ENCODE peak calls at places on chromosome 14, in six cellular contexts. One of them, this sample, is unnamed. For H3K36me3, the result is how much of the 10 kb centered on the place peaks cover.

GRCh38 chr14:104592785-104593184 is 11.8 kb downstream of the TMEM179 start:
- DNase-seq in heart left ventricle: no peak
- DNase-seq in CD4-positive, CD25-positive, alpha-beta regulatory T cell: no peak
- DNase-seq in CD8-positive, alpha-beta T cell: no peak
- DNase-seq in mucosa of descending colon: peak
- DNase-seq in astrocyte: no peak
- DNase-seq in this sample: no peak

GRCh38 chr14:20855652-20856291 is 35.4 kb upstream of the RNASE3 start:
- DNase-seq in CD8-positive, alpha-beta T cell: peak
- DNase-seq in CD4-positive, CD25-positive, alpha-beta regulatory T cell: peak
- DNase-seq in mucosa of descending colon: peak
- DNase-seq in astrocyte: peak
- DNase-seq in heart left ventricle: peak
- DNase-seq in this sample: no peak

GRCh38 chr14:84421611-84422010 is 1108.3 kb upstream of the FLRT2 start:
- DNase-seq in heart left ventricle: no peak
- DNase-seq in CD4-positive, CD25-positive, alpha-beta regulatory T cell: no peak
- DNase-seq in astrocyte: no peak
- DNase-seq in CD8-positive, alpha-beta T cell: no peak
- DNase-seq in mucosa of descending colon: no peak
- DNase-seq in this sample: no peak

GRCh38 chr14:24693941-24694507 is 60.0 kb upstream of the GZMB start:
- DNase-seq in CD4-positive, CD25-positive, alpha-beta regulatory T cell: no peak
- DNase-seq in mucosa of descending colon: no peak
- DNase-seq in heart left ventricle: no peak
- DNase-seq in CD8-positive, alpha-beta T cell: no peak
- DNase-seq in astrocyte: no peak
- DNase-seq in this sample: no peak

GRCh38 chr14:87994974-87995373 is 2.0 kb upstream of the GALC start:
- DNase-seq in CD4-positive, CD25-positive, alpha-beta regulatory T cell: peak
- DNase-seq in astrocyte: peak
- DNase-seq in heart left ventricle: no peak
- DNase-seq in mucosa of descending colon: no peak
- DNase-seq in CD8-positive, alpha-beta T cell: no peak
- DNase-seq in this sample: no peak

GRCh38 chr14:104913413-104913812 is 11.3 kb upstream of the PLD4 start:
- DNase-seq in CD4-positive, CD25-positive, alpha-beta regulatory T cell: no peak
- DNase-seq in mucosa of descending colon: no peak
- DNase-seq in astrocyte: no peak
- DNase-seq in heart left ventricle: no peak
- DNase-seq in CD8-positive, alpha-beta T cell: no peak
- DNase-seq in this sample: no peak

GRCh38 chr14:21455592-21455911 is 371 bp downstream of the CHD8 start:
- DNase-seq in astrocyte: no peak
- DNase-seq in CD8-positive, alpha-beta T cell: no peak
- DNase-seq in heart left ventricle: no peak
- DNase-seq in mucosa of descending colon: no peak
- DNase-seq in CD4-positive, CD25-positive, alpha-beta regulatory T cell: no peak
- DNase-seq in this sample: no peak

GRCh38 chr14:34710006-34710405 is 4.4 kb downstream of the CFL2 start:
- DNase-seq in CD8-positive, alpha-beta T cell: no peak
- DNase-seq in heart left ventricle: no peak
- DNase-seq in CD4-positive, CD25-positive, alpha-beta regulatory T cell: no peak
- DNase-seq in astrocyte: no peak
- DNase-seq in mucosa of descending colon: no peak
- DNase-seq in this sample: no peak

GRCh38 chr14:104771374-104771773 is 18.4 kb downstream of the SIVA1 start:
- DNase-seq in mucosa of descending colon: no peak
- DNase-seq in heart left ventricle: no peak
- DNase-seq in astrocyte: no peak
- DNase-seq in CD8-positive, alpha-beta T cell: no peak
- DNase-seq in CD4-positive, CD25-positive, alpha-beta regulatory T cell: no peak
- DNase-seq in this sample: no peak

GRCh38 chr14:80958258-80958657 is 2.8 kb downstream of the TSHR start:
- DNase-seq in heart left ventricle: no peak
- DNase-seq in mucosa of descending colon: no peak
- DNase-seq in CD8-positive, alpha-beta T cell: no peak
- DNase-seq in astrocyte: no peak
- DNase-seq in CD4-positive, CD25-positive, alpha-beta regulatory T cell: peak
- DNase-seq in this sample: no peak

GRCh38 chr14:21933681-21934080 is 260.1 kb upstream of the OR4E1 start:
- DNase-seq in CD8-positive, alpha-beta T cell: no peak
- DNase-seq in heart left ventricle: no peak
- DNase-seq in CD4-positive, CD25-positive, alpha-beta regulatory T cell: no peak
- DNase-seq in mucosa of descending colon: no peak
- DNase-seq in astrocyte: no peak
- DNase-seq in this sample: no peak

GRCh38 chr14:99884834-99885648 is 91.8 kb downstream of the EML1 start:
- DNase-seq in mucosa of descending colon: no peak
- DNase-seq in CD8-positive, alpha-beta T cell: peak
- DNase-seq in heart left ventricle: no peak
- DNase-seq in CD4-positive, CD25-positive, alpha-beta regulatory T cell: peak
- DNase-seq in astrocyte: peak
- DNase-seq in this sample: no peak

GRCh38 chr14:20302042-20302761 is 3.5 kb downstream of the TTC5 start:
- DNase-seq in CD8-positive, alpha-beta T cell: no peak
- DNase-seq in heart left ventricle: no peak
- DNase-seq in mucosa of descending colon: no peak
- DNase-seq in astrocyte: peak
- DNase-seq in CD4-positive, CD25-positive, alpha-beta regulatory T cell: no peak
- DNase-seq in this sample: peak

GRCh38 chr14:20711275-20712069 is 22.9 kb downstream of the ANG start:
- DNase-seq in astrocyte: no peak
- DNase-seq in CD8-positive, alpha-beta T cell: no peak
- DNase-seq in heart left ventricle: no peak
- DNase-seq in CD4-positive, CD25-positive, alpha-beta regulatory T cell: no peak
- DNase-seq in mucosa of descending colon: no peak
- DNase-seq in this sample: no peak

GRCh38 chr14:64459737-64460136 is 5.6 kb upstream of the AKAP5 start:
- DNase-seq in CD8-positive, alpha-beta T cell: no peak
- DNase-seq in mucosa of descending colon: no peak
- DNase-seq in CD4-positive, CD25-positive, alpha-beta regulatory T cell: no peak
- DNase-seq in heart left ventricle: no peak
- DNase-seq in astrocyte: no peak
- DNase-seq in this sample: no peak

GRCh38 chr14:64450255-64450654 is 15.0 kb upstream of the AKAP5 start:
- DNase-seq in astrocyte: no peak
- DNase-seq in CD8-positive, alpha-beta T cell: no peak
- DNase-seq in mucosa of descending colon: no peak
- DNase-seq in heart left ventricle: no peak
- DNase-seq in CD4-positive, CD25-positive, alpha-beta regulatory T cell: no peak
- DNase-seq in this sample: no peak

GRCh38 chr14:64454671-64455070 is 10.6 kb upstream of the AKAP5 start:
- DNase-seq in mucosa of descending colon: no peak
- DNase-seq in CD8-positive, alpha-beta T cell: no peak
- DNase-seq in astrocyte: no peak
- DNase-seq in CD4-positive, CD25-positive, alpha-beta regulatory T cell: no peak
- DNase-seq in heart left ventricle: no peak
- DNase-seq in this sample: no peak
- H3K36me3 ChIP-seq in mucosa of descending colon: under half
- H3K36me3 ChIP-seq in CD8-positive, alpha-beta T cell: under half
- H3K36me3 ChIP-seq in astrocyte: under half
- H3K36me3 ChIP-seq in CD4-positive, CD25-positive, alpha-beta regulatory T cell: under half
- H3K36me3 ChIP-seq in heart left ventricle: half or more
- H3K36me3 ChIP-seq in this sample: under half

GRCh38 chr14:71524321-71524982 is 407.8 kb upstream of the RGS6 start:
- DNase-seq in mucosa of descending colon: no peak
- DNase-seq in CD4-positive, CD25-positive, alpha-beta regulatory T cell: no peak
- DNase-seq in CD8-positive, alpha-beta T cell: no peak
- DNase-seq in heart left ventricle: no peak
- DNase-seq in astrocyte: no peak
- DNase-seq in this sample: no peak

GRCh38 chr14:71523630-71524320 is 408.5 kb upstream of the RGS6 start:
- DNase-seq in CD4-positive, CD25-positive, alpha-beta regulatory T cell: no peak
- DNase-seq in CD8-positive, alpha-beta T cell: no peak
- DNase-seq in astrocyte: no peak
- DNase-seq in heart left ventricle: no peak
- DNase-seq in mucosa of descending colon: no peak
- DNase-seq in this sample: no peak

GRCh38 chr14:71525663-71526246 is 406.5 kb upstream of the RGS6 start:
- DNase-seq in astrocyte: no peak
- DNase-seq in mucosa of descending colon: no peak
- DNase-seq in CD4-positive, CD25-positive, alpha-beta regulatory T cell: no peak
- DNase-seq in heart left ventricle: no peak
- DNase-seq in CD8-positive, alpha-beta T cell: no peak
- DNase-seq in this sample: no peak

GRCh38 chr14:71527807-71528206 is 404.4 kb upstream of the RGS6 start:
- DNase-seq in astrocyte: peak
- DNase-seq in CD4-positive, CD25-positive, alpha-beta regulatory T cell: no peak
- DNase-seq in mucosa of descending colon: no peak
- DNase-seq in CD8-positive, alpha-beta T cell: no peak
- DNase-seq in heart left ventricle: no peak
- DNase-seq in this sample: no peak

GRCh38 chr14:71526388-71526787 is 405.8 kb upstream of the RGS6 start:
- DNase-seq in mucosa of descending colon: no peak
- DNase-seq in heart left ventricle: no peak
- DNase-seq in CD4-positive, CD25-positive, alpha-beta regulatory T cell: no peak
- DNase-seq in CD8-positive, alpha-beta T cell: no peak
- DNase-seq in astrocyte: no peak
- DNase-seq in this sample: no peak
- H3K36me3 ChIP-seq in mucosa of descending colon: under half
- H3K36me3 ChIP-seq in heart left ventricle: under half
- H3K36me3 ChIP-seq in CD4-positive, CD25-positive, alpha-beta regulatory T cell: under half
- H3K36me3 ChIP-seq in CD8-positive, alpha-beta T cell: under half
- H3K36me3 ChIP-seq in astrocyte: under half
- H3K36me3 ChIP-seq in this sample: under half

DNA sequence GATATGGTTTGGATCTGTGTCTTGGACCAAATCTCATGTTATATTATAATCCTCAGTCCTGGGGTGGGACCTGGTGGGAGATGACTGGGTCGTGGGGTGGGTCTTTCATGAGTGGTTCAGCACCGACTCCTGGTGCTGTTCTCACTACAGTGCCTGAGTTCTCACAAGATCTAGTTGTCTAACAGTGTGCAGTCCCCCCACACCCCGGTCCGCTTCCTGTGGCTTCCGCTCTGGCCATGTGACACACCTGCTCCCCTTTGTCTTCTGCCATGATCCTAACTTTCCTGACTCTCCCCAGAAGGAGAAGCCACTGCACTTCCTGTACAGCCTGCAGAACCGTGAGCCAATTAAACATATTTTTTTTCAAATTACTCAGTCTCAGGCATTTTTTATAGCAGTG is 1262.2 kb downstream of the TMEM121 start:
- DNase-seq in CD4-positive, CD25-positive, alpha-beta regulatory T cell: no peak
- DNase-seq in heart left ventricle: no peak
- DNase-seq in mucosa of descending colon: no peak
- DNase-seq in CD8-positive, alpha-beta T cell: no peak
- DNase-seq in astrocyte: no peak
- DNase-seq in this sample: no peak
- H3K36me3 ChIP-seq in CD4-positive, CD25-positive, alpha-beta regulatory T cell: under half
- H3K36me3 ChIP-seq in heart left ventricle: under half
- H3K36me3 ChIP-seq in mucosa of descending colon: under half
- H3K36me3 ChIP-seq in CD8-positive, alpha-beta T cell: under half
- H3K36me3 ChIP-seq in astrocyte: under half
- H3K36me3 ChIP-seq in this sample: under half

DNA sequence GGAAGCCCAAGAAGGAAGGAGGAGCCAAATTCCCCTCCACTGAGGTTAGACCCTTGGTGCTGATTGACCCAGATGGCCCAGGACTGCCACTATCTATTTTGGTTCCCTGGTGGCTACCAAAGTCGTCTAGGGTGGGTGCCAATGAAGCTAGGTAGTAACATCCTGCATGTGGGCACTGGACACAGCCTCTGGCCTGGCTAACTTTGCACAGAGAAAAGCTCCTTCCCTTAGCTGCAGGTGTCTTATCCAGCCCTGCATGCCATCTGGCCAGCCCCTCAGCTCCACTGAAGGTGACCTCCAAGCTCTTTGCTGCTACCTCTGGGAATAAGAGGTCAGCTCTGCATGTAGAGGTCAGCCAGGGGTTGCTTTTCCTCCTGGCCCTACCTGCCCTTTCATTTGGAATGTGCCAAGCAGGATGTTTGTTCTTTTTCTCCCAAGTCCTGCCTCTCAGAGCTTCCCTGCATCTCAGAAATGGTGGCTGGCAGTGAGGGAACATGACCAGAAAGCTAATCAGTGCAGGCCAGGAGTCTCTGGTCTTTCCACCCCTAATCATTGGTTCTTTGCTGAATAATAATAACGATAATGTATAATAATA is 34.0 kb downstream of the JDP2 start:
- DNase-seq in CD4-positive, CD25-positive, alpha-beta regulatory T cell: no peak
- DNase-seq in heart left ventricle: no peak
- DNase-seq in mucosa of descending colon: no peak
- DNase-seq in astrocyte: no peak
- DNase-seq in CD8-positive, alpha-beta T cell: no peak
- DNase-seq in this sample: no peak
- H3K36me3 ChIP-seq in CD4-positive, CD25-positive, alpha-beta regulatory T cell: under half
- H3K36me3 ChIP-seq in heart left ventricle: half or more
- H3K36me3 ChIP-seq in mucosa of descending colon: under half
- H3K36me3 ChIP-seq in astrocyte: under half
- H3K36me3 ChIP-seq in CD8-positive, alpha-beta T cell: under half
- H3K36me3 ChIP-seq in this sample: under half

GRCh38 chr14:23093526-23093925 is 1.4 kb downstream of the ACIN1 start:
- DNase-seq in CD4-positive, CD25-positive, alpha-beta regulatory T cell: no peak
- DNase-seq in astrocyte: no peak
- DNase-seq in CD8-positive, alpha-beta T cell: no peak
- DNase-seq in mucosa of descending colon: no peak
- DNase-seq in heart left ventricle: no peak
- DNase-seq in this sample: no peak

GRCh38 chr14:23093104-23093503 is 1.8 kb downstream of the ACIN1 start:
- DNase-seq in CD4-positive, CD25-positive, alpha-beta regulatory T cell: no peak
- DNase-seq in mucosa of descending colon: no peak
- DNase-seq in astrocyte: no peak
- DNase-seq in CD8-positive, alpha-beta T cell: no peak
- DNase-seq in heart left ventricle: no peak
- DNase-seq in this sample: no peak

GRCh38 chr14:23089498-23090253 is 5.3 kb downstream of the ACIN1 start:
- DNase-seq in astrocyte: no peak
- DNase-seq in CD4-positive, CD25-positive, alpha-beta regulatory T cell: no peak
- DNase-seq in mucosa of descending colon: no peak
- DNase-seq in heart left ventricle: no peak
- DNase-seq in CD8-positive, alpha-beta T cell: no peak
- DNase-seq in this sample: no peak

GRCh38 chr14:23091294-23092225 is 3.4 kb downstream of the ACIN1 start:
- DNase-seq in CD4-positive, CD25-positive, alpha-beta regulatory T cell: no peak
- DNase-seq in mucosa of descending colon: no peak
- DNase-seq in heart left ventricle: no peak
- DNase-seq in astrocyte: no peak
- DNase-seq in CD8-positive, alpha-beta T cell: no peak
- DNase-seq in this sample: no peak

GRCh38 chr14:23090254-23090636 is 4.7 kb downstream of the ACIN1 start:
- DNase-seq in mucosa of descending colon: no peak
- DNase-seq in CD8-positive, alpha-beta T cell: no peak
- DNase-seq in heart left ventricle: no peak
- DNase-seq in CD4-positive, CD25-positive, alpha-beta regulatory T cell: no peak
- DNase-seq in astrocyte: no peak
- DNase-seq in this sample: no peak
- H3K36me3 ChIP-seq in mucosa of descending colon: under half
- H3K36me3 ChIP-seq in CD8-positive, alpha-beta T cell: under half
- H3K36me3 ChIP-seq in heart left ventricle: half or more
- H3K36me3 ChIP-seq in CD4-positive, CD25-positive, alpha-beta regulatory T cell: half or more
- H3K36me3 ChIP-seq in astrocyte: half or more
- H3K36me3 ChIP-seq in this sample: under half

GRCh38 chr14:72802588-72802946 is 91.3 kb downstream of the DPF3 start:
- DNase-seq in CD4-positive, CD25-positive, alpha-beta regulatory T cell: no peak
- DNase-seq in CD8-positive, alpha-beta T cell: no peak
- DNase-seq in heart left ventricle: no peak
- DNase-seq in mucosa of descending colon: no peak
- DNase-seq in astrocyte: no peak
- DNase-seq in this sample: no peak
- H3K36me3 ChIP-seq in CD4-positive, CD25-positive, alpha-beta regulatory T cell: under half
- H3K36me3 ChIP-seq in CD8-positive, alpha-beta T cell: under half
- H3K36me3 ChIP-seq in heart left ventricle: under half
- H3K36me3 ChIP-seq in mucosa of descending colon: under half
- H3K36me3 ChIP-seq in astrocyte: under half
- H3K36me3 ChIP-seq in this sample: under half